ENCODE peak calls at places on chromosomes 13 and 19, in five cellular contexts. O is suprapubic skin, V is H1, I is transverse colon, Y is stomach. U is an unnamed sample. For H3K27me3, the result is how much of the 10 kb centered on the place peaks cover.

GRCh38 chr19:50500753-50501151 is 10.2 kb downstream of the JOSD2 start:
- DNase-seq in Y (no peak), V (no peak), I (no peak), O (no peak), U (no peak)

GRCh38 chr13:97267418-97268059 is 45.4 kb downstream of the MBNL2 start:
- DNase-seq in Y (no peak), I (no peak), V (peak), O (no peak), U (no peak)

GRCh38 chr19:39918183-39918651 is 16.2 kb downstream of the FCGBP start:
- DNase-seq in O (no peak), I (no peak), Y (no peak), V (no peak), U (no peak)

GRCh38 chr19:55175117-55175867 is 4.8 kb downstream of the SYT5 start:
- DNase-seq in I (no peak), Y (no peak), O (no peak), V (no peak), U (no peak)

GRCh38 chr19:16013851-16014840 is 62.1 kb upstream of the TPM4 start:
- DNase-seq in O (no peak), I (no peak), Y (no peak), V (no peak), U (no peak)

GRCh38 chr19:30593975-30594925 is 222.1 kb downstream of the ZNF536 start:
- DNase-seq in Y (no peak), I (no peak), O (no peak), V (no peak), U (no peak)

GRCh38 chr13:26022538-26023292 is 29.1 kb downstream of the SHISA2 start:
- DNase-seq in Y (peak), I (no peak), O (peak), V (no peak), U (no peak)

GRCh38 chr19:16143399-16144215 is at the start of gene HSH2D:
- DNase-seq in I (peak), V (peak), O (no peak), Y (peak), U (no peak)

GRCh38 chr13:95128045-95128643 is 173.1 kb downstream of the ABCC4 start:
- DNase-seq in O (no peak), I (no peak), V (no peak), Y (peak), U (no peak)

GRCh38 chr19:5553892-5554291 is 13.9 kb downstream of the TINCR start:
- DNase-seq in Y (no peak), O (no peak), I (no peak), V (no peak), U (no peak)

GRCh38 chr19:33641956-33642498 is 20.3 kb downstream of the CHST8 start:
- DNase-seq in I (no peak), O (peak), V (no peak), Y (no peak), U (no peak)

GRCh38 chr13:113442354-113442984 is 10.8 kb downstream of the ADPRHL1 start:
- DNase-seq in V (no peak), O (no peak), Y (no peak), I (no peak), U (no peak)

GRCh38 chr19:33779849-33780248 is 16.8 kb upstream of the KCTD15 start:
- DNase-seq in O (no peak), V (no peak), I (no peak), Y (no peak), U (no peak)

DNA sequence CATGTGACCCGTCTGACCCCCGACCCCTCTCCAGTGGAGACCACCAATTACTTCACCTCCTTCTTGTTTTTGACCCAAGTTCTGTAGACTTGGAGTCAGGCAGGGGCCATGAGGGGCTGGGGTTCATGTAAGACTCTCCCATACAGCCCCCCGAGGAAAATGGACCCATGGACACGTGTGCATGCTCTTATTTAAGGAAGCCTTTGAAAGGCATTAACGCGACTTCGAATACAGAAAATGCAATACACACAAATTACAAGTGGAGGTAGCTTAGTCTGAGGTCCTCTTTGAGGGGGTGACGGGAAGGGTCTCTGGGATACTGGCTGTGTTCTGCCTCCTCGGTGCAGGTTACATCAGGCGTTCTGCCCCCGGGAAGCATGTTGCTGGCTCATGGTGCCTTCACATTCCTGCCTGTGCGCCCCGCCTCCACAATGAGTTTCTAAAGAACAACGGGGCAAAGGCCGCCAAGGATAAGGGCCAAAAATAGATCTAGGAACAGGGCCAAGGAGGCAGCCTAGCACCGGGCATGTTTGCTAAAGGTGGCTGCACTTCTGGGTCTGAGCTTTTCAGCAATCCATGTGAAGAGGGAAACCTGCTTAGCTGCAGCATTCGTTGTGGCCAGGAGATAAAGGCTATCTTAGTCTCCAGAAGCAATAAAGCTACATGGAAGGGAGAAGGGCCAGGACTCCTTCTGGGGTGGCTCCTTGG is 54.5 kb downstream of the RAB20 start:
- DNase-seq in Y (peak), V (no peak), I (peak), O (no peak), U (peak)
- TF ChIP-seq EP300 in Y (peak), V (no peak), I (no peak), O (no peak), U (no peak)

DNA sequence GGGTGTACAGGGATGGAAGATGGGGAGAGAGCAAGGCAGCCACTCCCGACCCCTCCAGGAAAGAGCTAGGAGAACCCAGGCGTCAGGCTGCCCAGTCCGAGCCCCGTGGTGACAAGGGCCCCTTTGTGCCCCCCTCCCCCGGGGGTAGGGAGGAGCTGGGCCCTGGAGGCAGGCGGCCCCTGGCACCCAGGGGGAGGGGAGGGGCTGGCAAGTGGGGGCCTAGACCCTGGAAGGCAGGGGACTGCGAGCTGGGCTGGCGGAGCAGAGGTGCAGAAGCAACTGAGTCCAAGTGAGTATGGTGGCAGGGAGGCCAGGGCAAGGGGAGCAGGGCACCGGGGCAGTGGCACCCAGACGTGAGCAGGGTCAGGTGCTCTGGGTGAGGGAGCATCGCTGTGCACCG is at the start of gene MAG:
- DNase-seq in Y (no peak), V (no peak), I (no peak), O (no peak), U (no peak)
- H3K27me3 ChIP-seq in Y (under half), V (under half), I (under half), O (half or more), U (under half)

GRCh38 chr19:18156841-18157464 is 4.0 kb downstream of the PIK3R2 start:
- DNase-seq in V (no peak), Y (peak), I (peak), O (peak), U (peak)
- TF ChIP-seq POLR2A in V (no peak), Y (no peak), I (no peak), O (no peak), U (peak)

GRCh38 chr13:31610270-31610998 is 128.9 kb upstream of the RXFP2 start:
- DNase-seq in V (no peak), Y (no peak), I (no peak), O (no peak), U (no peak)

GRCh38 chr13:31611214-31611613 is 128.1 kb upstream of the RXFP2 start:
- DNase-seq in I (no peak), V (no peak), Y (no peak), O (no peak), U (no peak)

GRCh38 chr13:31605076-31605858 is 134.1 kb upstream of the RXFP2 start:
- DNase-seq in V (no peak), O (no peak), Y (no peak), I (no peak), U (no peak)
- TF ChIP-seq EP300 in V (no peak), O (no peak), Y (no peak), I (no peak), U (no peak)

U was measured in tibial nerve.